ENCODE peak calls at places on chromosomes 1 and 21, in nine cellular contexts. One of them, this sample, is unnamed.

GRCh38 chr1:160577661-160578060 is 1.6 kb downstream of the CD84 start:
- DNase-seq in foreskin fibroblast: no peak
- DNase-seq in pancreas: no peak
- DNase-seq in dorsolateral prefrontal cortex: no peak
- DNase-seq in BE2C: no peak
- DNase-seq in endodermal cell: no peak
- DNase-seq in Peyer's patch: no peak
- DNase-seq in choroid plexus epithelial cell: no peak
- DNase-seq in epithelial cell of proximal tubule: no peak
- DNase-seq in this sample: no peak

GRCh38 chr21:45428534-45428933 is 23.6 kb downstream of the COL18A1 start:
- DNase-seq in foreskin fibroblast: no peak
- DNase-seq in pancreas: no peak
- DNase-seq in dorsolateral prefrontal cortex: no peak
- DNase-seq in BE2C: no peak
- DNase-seq in endodermal cell: no peak
- DNase-seq in Peyer's patch: no peak
- DNase-seq in choroid plexus epithelial cell: no peak
- DNase-seq in epithelial cell of proximal tubule: no peak
- DNase-seq in this sample: no peak

GRCh38 chr1:154325583-154326545 is 539 bp downstream of the ATP8B2 start:
- DNase-seq in foreskin fibroblast: peak; percentile 95
- DNase-seq in pancreas: peak; percentile 49
- DNase-seq in dorsolateral prefrontal cortex: peak; percentile 58
- DNase-seq in BE2C: peak; percentile 91
- DNase-seq in endodermal cell: peak; percentile 97
- DNase-seq in Peyer's patch: peak; percentile 55
- DNase-seq in choroid plexus epithelial cell: peak; percentile 86
- DNase-seq in epithelial cell of proximal tubule: no peak
- DNase-seq in this sample: peak; percentile 51

GRCh38 chr1:164703415-164703814 is 144.4 kb downstream of the PBX1 start:
- DNase-seq in foreskin fibroblast: no peak
- DNase-seq in pancreas: no peak
- DNase-seq in dorsolateral prefrontal cortex: no peak
- DNase-seq in BE2C: no peak
- DNase-seq in endodermal cell: no peak
- DNase-seq in Peyer's patch: no peak
- DNase-seq in choroid plexus epithelial cell: no peak
- DNase-seq in epithelial cell of proximal tubule: no peak
- DNase-seq in this sample: no peak

GRCh38 chr1:188343914-188344313 is 1515.2 kb downstream of the PLA2G4A start:
- DNase-seq in foreskin fibroblast: no peak
- DNase-seq in pancreas: no peak
- DNase-seq in dorsolateral prefrontal cortex: no peak
- DNase-seq in BE2C: no peak
- DNase-seq in endodermal cell: no peak
- DNase-seq in Peyer's patch: no peak
- DNase-seq in choroid plexus epithelial cell: no peak
- DNase-seq in epithelial cell of proximal tubule: no peak
- DNase-seq in this sample: no peak

GRCh38 chr1:51578383-51579109 is 38.3 kb upstream of the OSBPL9 start:
- DNase-seq in foreskin fibroblast: no peak
- DNase-seq in pancreas: no peak
- DNase-seq in dorsolateral prefrontal cortex: no peak
- DNase-seq in BE2C: no peak
- DNase-seq in endodermal cell: no peak
- DNase-seq in Peyer's patch: no peak
- DNase-seq in choroid plexus epithelial cell: no peak
- DNase-seq in epithelial cell of proximal tubule: no peak
- DNase-seq in this sample: no peak

GRCh38 chr1:20848162-20848561 is 61.1 kb upstream of the HP1BP3 start:
- DNase-seq in foreskin fibroblast: peak; percentile 20
- DNase-seq in pancreas: no peak
- DNase-seq in dorsolateral prefrontal cortex: no peak
- DNase-seq in BE2C: no peak
- DNase-seq in endodermal cell: no peak
- DNase-seq in Peyer's patch: no peak
- DNase-seq in choroid plexus epithelial cell: peak; percentile 50
- DNase-seq in epithelial cell of proximal tubule: no peak
- DNase-seq in this sample: peak; percentile 42

GRCh38 chr1:161930064-161930463 is 93.6 kb downstream of the OLFML2B start:
- DNase-seq in foreskin fibroblast: peak; percentile 55
- DNase-seq in pancreas: no peak
- DNase-seq in dorsolateral prefrontal cortex: no peak
- DNase-seq in BE2C: no peak
- DNase-seq in endodermal cell: no peak
- DNase-seq in Peyer's patch: no peak
- DNase-seq in choroid plexus epithelial cell: peak; percentile 48
- DNase-seq in epithelial cell of proximal tubule: no peak
- DNase-seq in this sample: no peak

GRCh38 chr1:172642970-172643369 is 15.9 kb upstream of the FASLG start:
- DNase-seq in foreskin fibroblast: peak; percentile 59
- DNase-seq in pancreas: no peak
- DNase-seq in dorsolateral prefrontal cortex: no peak
- DNase-seq in BE2C: no peak
- DNase-seq in endodermal cell: no peak
- DNase-seq in Peyer's patch: no peak
- DNase-seq in choroid plexus epithelial cell: no peak
- DNase-seq in epithelial cell of proximal tubule: no peak
- DNase-seq in this sample: peak; percentile 18

GRCh38 chr21:30958737-30959136 is 77.4 kb upstream of the KRTAP11-1 start:
- DNase-seq in foreskin fibroblast: no peak
- DNase-seq in pancreas: no peak
- DNase-seq in dorsolateral prefrontal cortex: no peak
- DNase-seq in BE2C: no peak
- DNase-seq in endodermal cell: no peak
- DNase-seq in Peyer's patch: no peak
- DNase-seq in choroid plexus epithelial cell: no peak
- DNase-seq in epithelial cell of proximal tubule: no peak
- DNase-seq in this sample: no peak

DNA sequence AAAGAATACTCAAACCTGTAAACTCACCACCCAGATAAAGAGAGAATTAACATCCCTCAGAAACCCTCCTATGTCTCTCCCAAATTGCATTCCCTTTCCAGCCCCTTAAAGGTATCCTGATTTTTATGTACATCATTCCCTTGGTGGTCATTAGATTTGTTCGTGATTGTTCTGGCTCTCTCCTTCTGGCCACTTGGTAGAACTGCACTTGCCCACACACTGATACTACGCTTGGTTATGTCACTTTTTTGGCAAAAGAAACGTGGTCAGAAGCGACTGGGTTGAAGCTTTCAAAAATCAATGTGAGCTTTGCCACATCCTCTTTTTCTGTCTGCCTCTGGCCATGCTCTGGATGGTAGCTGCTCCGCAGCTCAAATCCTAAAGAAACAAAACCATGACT is 76.3 kb downstream of the KRTAP19-8 start:
- DNase-seq in foreskin fibroblast: no peak
- DNase-seq in pancreas: no peak
- DNase-seq in dorsolateral prefrontal cortex: no peak
- DNase-seq in BE2C: no peak
- DNase-seq in endodermal cell: peak; percentile 52
- DNase-seq in Peyer's patch: no peak
- DNase-seq in choroid plexus epithelial cell: no peak
- DNase-seq in epithelial cell of proximal tubule: no peak
- DNase-seq in this sample: no peak
- TF ChIP-seq CTCF in foreskin fibroblast: no peak
- TF ChIP-seq CTCF in pancreas: no peak
- TF ChIP-seq CTCF in dorsolateral prefrontal cortex: no peak
- TF ChIP-seq CTCF in BE2C: peak; percentile 36
- TF ChIP-seq CTCF in endodermal cell: peak; percentile 72
- TF ChIP-seq CTCF in Peyer's patch: no peak
- TF ChIP-seq CTCF in choroid plexus epithelial cell: no peak
- TF ChIP-seq CTCF in epithelial cell of proximal tubule: no peak
- TF ChIP-seq CTCF in this sample: no peak

GRCh38 chr1:37553927-37554808 is at the start of gene SNIP1:
- DNase-seq in foreskin fibroblast: peak; percentile 95
- DNase-seq in pancreas: peak; percentile 93
- DNase-seq in dorsolateral prefrontal cortex: peak; percentile 98
- DNase-seq in BE2C: peak; percentile 82
- DNase-seq in endodermal cell: peak; percentile 97
- DNase-seq in Peyer's patch: peak; percentile 90
- DNase-seq in choroid plexus epithelial cell: peak; percentile 95
- DNase-seq in epithelial cell of proximal tubule: no peak
- DNase-seq in this sample: peak; percentile 94

GRCh38 chr1:37559080-37559479 is 2.3 kb downstream of the DNALI1 start:
- DNase-seq in foreskin fibroblast: no peak
- DNase-seq in pancreas: no peak
- DNase-seq in dorsolateral prefrontal cortex: no peak
- DNase-seq in BE2C: no peak
- DNase-seq in endodermal cell: no peak
- DNase-seq in Peyer's patch: no peak
- DNase-seq in choroid plexus epithelial cell: no peak
- DNase-seq in epithelial cell of proximal tubule: no peak
- DNase-seq in this sample: no peak

GRCh38 chr1:37558411-37558810 is 1.7 kb downstream of the DNALI1 start:
- DNase-seq in foreskin fibroblast: no peak
- DNase-seq in pancreas: no peak
- DNase-seq in dorsolateral prefrontal cortex: no peak
- DNase-seq in BE2C: no peak
- DNase-seq in endodermal cell: no peak
- DNase-seq in Peyer's patch: no peak
- DNase-seq in choroid plexus epithelial cell: no peak
- DNase-seq in epithelial cell of proximal tubule: no peak
- DNase-seq in this sample: no peak

GRCh38 chr1:37556712-37557196 is at the start of gene DNALI1:
- DNase-seq in foreskin fibroblast: peak; percentile 97
- DNase-seq in pancreas: peak; percentile 90
- DNase-seq in dorsolateral prefrontal cortex: peak; percentile 90
- DNase-seq in BE2C: peak; percentile 76
- DNase-seq in endodermal cell: peak; percentile 98
- DNase-seq in Peyer's patch: peak; percentile 31
- DNase-seq in choroid plexus epithelial cell: peak; percentile 96
- DNase-seq in epithelial cell of proximal tubule: no peak
- DNase-seq in this sample: peak; percentile 76

DNA sequence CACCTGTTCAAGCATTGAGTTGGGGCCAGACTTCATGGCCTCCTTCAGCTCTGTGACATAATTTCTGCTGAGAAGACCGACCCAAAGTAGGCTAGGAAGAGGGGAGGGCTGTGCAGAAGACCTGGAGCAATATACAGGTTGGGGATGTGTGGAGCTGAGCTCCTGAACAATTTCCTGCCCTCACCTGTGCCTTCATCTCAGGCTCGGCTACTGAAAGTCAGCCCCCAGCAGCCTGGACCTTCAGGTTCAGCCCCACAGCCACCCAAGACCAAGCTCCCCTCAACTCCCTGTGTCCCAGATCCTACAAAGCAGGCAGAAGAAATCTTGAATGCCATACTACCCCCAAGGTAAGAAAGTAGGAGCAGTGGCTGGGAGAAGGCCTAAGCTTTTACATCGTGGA is 662 bp downstream of the DNALI1 start:
- DNase-seq in foreskin fibroblast: no peak
- DNase-seq in pancreas: no peak
- DNase-seq in dorsolateral prefrontal cortex: no peak
- DNase-seq in BE2C: no peak
- DNase-seq in endodermal cell: no peak
- DNase-seq in Peyer's patch: no peak
- DNase-seq in choroid plexus epithelial cell: no peak
- DNase-seq in epithelial cell of proximal tubule: no peak
- DNase-seq in this sample: no peak
- H3K4me3 ChIP-seq in foreskin fibroblast: peak overlapping the region; percentile 67
- H3K4me3 ChIP-seq in pancreas: peak overlapping the region; percentile 27
- H3K4me3 ChIP-seq in dorsolateral prefrontal cortex: peak overlapping the region; percentile 49
- H3K4me3 ChIP-seq in BE2C: no peak overlapping the region
- H3K4me3 ChIP-seq in endodermal cell: peak overlapping the region; percentile 78
- H3K4me3 ChIP-seq in Peyer's patch: no peak overlapping the region
- H3K4me3 ChIP-seq in choroid plexus epithelial cell: peak overlapping the region; percentile 60
- H3K4me3 ChIP-seq in epithelial cell of proximal tubule: peak overlapping the region; percentile 80
- H3K4me3 ChIP-seq in this sample: no peak overlapping the region

DNA sequence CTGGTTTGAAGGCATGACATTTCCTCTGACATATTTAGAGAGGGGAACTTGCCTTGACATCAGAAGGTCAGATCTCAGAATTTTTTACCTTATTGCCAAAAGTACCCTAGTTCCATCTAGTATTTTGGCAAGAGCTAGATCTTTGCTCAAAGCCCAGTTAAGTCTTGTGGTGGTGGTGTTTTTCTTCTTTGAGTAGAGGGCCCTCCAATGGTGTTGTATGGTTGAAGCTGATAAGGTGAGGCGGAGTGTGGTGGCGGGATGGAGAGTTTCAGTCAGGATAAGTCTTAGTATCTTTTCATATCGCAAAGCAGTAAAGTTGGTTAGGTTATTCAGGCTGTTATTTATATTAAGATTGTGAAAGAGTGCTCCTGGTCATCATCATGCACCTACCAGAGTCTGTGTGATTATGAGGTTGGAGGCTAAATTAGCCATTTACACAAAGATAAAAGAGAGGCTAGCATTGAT is 20.1 kb upstream of the MACF1 start:
- DNase-seq in foreskin fibroblast: no peak
- DNase-seq in pancreas: no peak
- DNase-seq in dorsolateral prefrontal cortex: no peak
- DNase-seq in BE2C: no peak
- DNase-seq in endodermal cell: no peak
- DNase-seq in Peyer's patch: no peak
- DNase-seq in choroid plexus epithelial cell: no peak
- DNase-seq in epithelial cell of proximal tubule: no peak
- DNase-seq in this sample: no peak
- TF ChIP-seq CTCF in foreskin fibroblast: no peak
- TF ChIP-seq CTCF in pancreas: no peak
- TF ChIP-seq CTCF in dorsolateral prefrontal cortex: no peak
- TF ChIP-seq CTCF in BE2C: no peak
- TF ChIP-seq CTCF in endodermal cell: no peak
- TF ChIP-seq CTCF in Peyer's patch: no peak
- TF ChIP-seq CTCF in choroid plexus epithelial cell: no peak
- TF ChIP-seq CTCF in epithelial cell of proximal tubule: no peak
- TF ChIP-seq CTCF in this sample: no peak

GRCh38 chr1:7754234-7754633 is 16.9 kb upstream of the VAMP3 start:
- DNase-seq in foreskin fibroblast: no peak
- DNase-seq in pancreas: no peak
- DNase-seq in dorsolateral prefrontal cortex: no peak
- DNase-seq in BE2C: no peak
- DNase-seq in endodermal cell: no peak
- DNase-seq in Peyer's patch: no peak
- DNase-seq in choroid plexus epithelial cell: no peak
- DNase-seq in epithelial cell of proximal tubule: no peak
- DNase-seq in this sample: no peak

GRCh38 chr1:7749126-7749525 is 22.0 kb upstream of the VAMP3 start:
- DNase-seq in foreskin fibroblast: no peak
- DNase-seq in pancreas: no peak
- DNase-seq in dorsolateral prefrontal cortex: no peak
- DNase-seq in BE2C: no peak
- DNase-seq in endodermal cell: no peak
- DNase-seq in Peyer's patch: no peak
- DNase-seq in choroid plexus epithelial cell: no peak
- DNase-seq in epithelial cell of proximal tubule: no peak
- DNase-seq in this sample: no peak

GRCh38 chr1:7751174-7751573 is 19.9 kb upstream of the VAMP3 start:
- DNase-seq in foreskin fibroblast: no peak
- DNase-seq in pancreas: no peak
- DNase-seq in dorsolateral prefrontal cortex: no peak
- DNase-seq in BE2C: no peak
- DNase-seq in endodermal cell: no peak
- DNase-seq in Peyer's patch: no peak
- DNase-seq in choroid plexus epithelial cell: no peak
- DNase-seq in epithelial cell of proximal tubule: no peak
- DNase-seq in this sample: no peak

GRCh38 chr1:7755448-7755847 is 15.6 kb upstream of the VAMP3 start:
- DNase-seq in foreskin fibroblast: no peak
- DNase-seq in pancreas: no peak
- DNase-seq in dorsolateral prefrontal cortex: no peak
- DNase-seq in BE2C: peak; percentile 19
- DNase-seq in endodermal cell: peak; percentile 55
- DNase-seq in Peyer's patch: no peak
- DNase-seq in choroid plexus epithelial cell: peak; percentile 55
- DNase-seq in epithelial cell of proximal tubule: no peak
- DNase-seq in this sample: no peak

GRCh38 chr1:7752512-7753417 is 18.3 kb upstream of the VAMP3 start:
- DNase-seq in foreskin fibroblast: peak; percentile 84
- DNase-seq in pancreas: peak; percentile 52
- DNase-seq in dorsolateral prefrontal cortex: no peak
- DNase-seq in BE2C: peak; percentile 55
- DNase-seq in endodermal cell: peak; percentile 83
- DNase-seq in Peyer's patch: peak; percentile 40
- DNase-seq in choroid plexus epithelial cell: peak; percentile 85
- DNase-seq in epithelial cell of proximal tubule: no peak
- DNase-seq in this sample: peak; percentile 72
- H3K4me3 ChIP-seq in foreskin fibroblast: peak overlapping the region; percentile 52
- H3K4me3 ChIP-seq in pancreas: no peak overlapping the region
- H3K4me3 ChIP-seq in dorsolateral prefrontal cortex: peak overlapping the region; percentile 19
- H3K4me3 ChIP-seq in BE2C: no peak overlapping the region
- H3K4me3 ChIP-seq in endodermal cell: peak overlapping the region; percentile 61
- H3K4me3 ChIP-seq in Peyer's patch: no peak overlapping the region
- H3K4me3 ChIP-seq in choroid plexus epithelial cell: peak overlapping the region; percentile 54
- H3K4me3 ChIP-seq in epithelial cell of proximal tubule: peak overlapping the region; percentile 48
- H3K4me3 ChIP-seq in this sample: peak overlapping the region; percentile 23

This sample was measured in epithelial cell of esophagus.